ENCODE peak calls at places on chromosomes 12 and 14, in seven cellular contexts. F is Panc1, U is GM12878, G is HCT116, J is SK-N-SH, K is K562, O is H1. X is an unnamed sample.

GRCh38 chr12:19953734-19954133 is 414.6 kb upstream of the PDE3A start:
- DNase-seq in O (no peak), J (no peak), K (no peak), F (no peak), U (no peak), G (no peak), X (no peak)

GRCh38 chr14:34874386-34875030 is 652 bp downstream of the BAZ1A start:
- DNase-seq in O (no peak), U (no peak), G (no peak), K (peak; percentile 46), F (no peak), J (peak; percentile 86), X (peak; percentile 65)

GRCh38 chr12:101207086-101207780 is 2.8 kb downstream of the SLC5A8 start:
- DNase-seq in G (no peak), K (no peak), J (no peak), F (no peak), U (no peak), O (no peak), X (no peak)

GRCh38 chr12:23043647-23044046 is 418.7 kb downstream of the ETNK1 start:
- DNase-seq in U (no peak), G (no peak), K (no peak), F (no peak), O (no peak), J (no peak), X (no peak)

GRCh38 chr12:132078190-132078589 is 65.9 kb downstream of the DDX51 start:
- DNase-seq in J (no peak), F (no peak), O (no peak), K (no peak), U (no peak), G (no peak), X (no peak)

GRCh38 chr12:22683131-22683530 is 58.2 kb downstream of the ETNK1 start:
- DNase-seq in G (no peak), J (no peak), U (no peak), O (no peak), F (no peak), K (no peak), X (peak; percentile 19)

GRCh38 chr14:65238456-65238855 is 136.1 kb upstream of the MAX start:
- DNase-seq in K (no peak), J (no peak), F (no peak), U (no peak), O (no peak), G (no peak), X (peak; percentile 85)

GRCh38 chr12:15910864-15911696 is at the start of gene DERA:
- DNase-seq in K (peak; percentile 65), U (no peak), O (peak; percentile 38), G (peak; percentile 28), F (no peak), J (peak; percentile 91), X (peak; percentile 52)

GRCh38 chr14:39212034-39212433 is 21.7 kb upstream of the MIA2 start:
- DNase-seq in J (no peak), F (no peak), U (no peak), K (no peak), G (no peak), O (no peak), X (no peak)

GRCh38 chr12:58923781-58924180 is 3.5 kb upstream of the LRIG3 start:
- DNase-seq in U (no peak), J (no peak), K (no peak), F (no peak), O (no peak), G (no peak), X (no peak)

GRCh38 chr12:64098709-64099354 is 123.3 kb downstream of the KICS2 start:
- DNase-seq in K (no peak), F (no peak), U (no peak), G (no peak), O (no peak), J (no peak), X (no peak)

GRCh38 chr12:110726018-110726417 is 16.7 kb downstream of the PPP1CC start:
- DNase-seq in O (no peak), F (no peak), K (no peak), U (no peak), G (no peak), J (no peak), X (no peak)

GRCh38 chr14:54568821-54569591 is 2.1 kb downstream of the SAMD4A start:
- DNase-seq in F (no peak), K (peak; percentile 23), O (no peak), U (no peak), J (no peak), G (no peak), X (peak; percentile 31)

GRCh38 chr12:9335867-9336266 is 127.7 kb upstream of the PZP start:
- DNase-seq in K (no peak), G (no peak), F (no peak), U (no peak), O (no peak), J (no peak), X (no peak)

GRCh38 chr12:79690156-79690605 is 583 bp downstream of the PAWR start:
- DNase-seq in K (no peak), J (peak; percentile 49), G (no peak), F (no peak), O (no peak), U (no peak), X (peak; percentile 14)

GRCh38 chr12:79689041-79689476 is 1.7 kb downstream of the PAWR start:
- DNase-seq in G (no peak), J (no peak), O (no peak), U (no peak), K (no peak), F (no peak), X (peak; percentile 28)

GRCh38 chr12:79690606-79691298 is at the start of gene PAWR:
- DNase-seq in O (peak; percentile 63), F (no peak), U (no peak), J (peak; percentile 67), K (no peak), G (peak; percentile 70), X (peak; percentile 71)

GRCh38 chr12:79688376-79689040 is 2.3 kb downstream of the PAWR start:
- DNase-seq in K (no peak), U (no peak), J (no peak), O (no peak), G (no peak), F (no peak), X (no peak)

GRCh38 chr12:79689477-79690155 is 1.1 kb downstream of the PAWR start:
- DNase-seq in F (no peak), O (no peak), G (no peak), K (no peak), U (no peak), J (peak; percentile 52), X (peak; percentile 27)
- TF ChIP-seq SIN3A in F (no peak), O (no peak), G (no peak), K (no peak), U (peak; percentile 50), J (no peak), X (peak; percentile 19)

GRCh38 chr14:102215071-102215470 is 75.4 kb downstream of the WDR20 start:
- DNase-seq in G (no peak), K (no peak), J (no peak), O (no peak), F (no peak), U (no peak), X (no peak)
- TF ChIP-seq SIN3A in G (no peak), K (no peak), J (no peak), O (no peak), F (no peak), U (no peak), X (no peak)

GRCh38 chr12:122909442-122910288 is 13.7 kb upstream of the VPS37B start:
- DNase-seq in O (no peak), G (no peak), F (no peak), J (peak; percentile 69), U (no peak), K (no peak), X (no peak)
- TF ChIP-seq SIN3A in O (no peak), G (no peak), F (no peak), J (no peak), U (no peak), K (no peak), X (no peak)

GRCh38 chr14:102499401-102500189 is 10.0 kb downstream of the ANKRD9 start:
- DNase-seq in K (no peak), J (no peak), F (no peak), U (no peak), G (no peak), O (no peak), X (no peak)

GRCh38 chr14:102498678-102499265 is 10.8 kb downstream of the ANKRD9 start:
- DNase-seq in G (no peak), O (no peak), F (no peak), U (no peak), J (no peak), K (no peak), X (no peak)

GRCh38 chr14:102496955-102497744 is 12.4 kb downstream of the ANKRD9 start:
- DNase-seq in J (no peak), U (no peak), G (no peak), F (no peak), K (peak; percentile 58), O (no peak), X (no peak)

GRCh38 chr14:102496331-102496691 is 13.3 kb downstream of the ANKRD9 start:
- DNase-seq in U (no peak), F (no peak), J (no peak), K (no peak), O (no peak), G (no peak), X (no peak)

DNA sequence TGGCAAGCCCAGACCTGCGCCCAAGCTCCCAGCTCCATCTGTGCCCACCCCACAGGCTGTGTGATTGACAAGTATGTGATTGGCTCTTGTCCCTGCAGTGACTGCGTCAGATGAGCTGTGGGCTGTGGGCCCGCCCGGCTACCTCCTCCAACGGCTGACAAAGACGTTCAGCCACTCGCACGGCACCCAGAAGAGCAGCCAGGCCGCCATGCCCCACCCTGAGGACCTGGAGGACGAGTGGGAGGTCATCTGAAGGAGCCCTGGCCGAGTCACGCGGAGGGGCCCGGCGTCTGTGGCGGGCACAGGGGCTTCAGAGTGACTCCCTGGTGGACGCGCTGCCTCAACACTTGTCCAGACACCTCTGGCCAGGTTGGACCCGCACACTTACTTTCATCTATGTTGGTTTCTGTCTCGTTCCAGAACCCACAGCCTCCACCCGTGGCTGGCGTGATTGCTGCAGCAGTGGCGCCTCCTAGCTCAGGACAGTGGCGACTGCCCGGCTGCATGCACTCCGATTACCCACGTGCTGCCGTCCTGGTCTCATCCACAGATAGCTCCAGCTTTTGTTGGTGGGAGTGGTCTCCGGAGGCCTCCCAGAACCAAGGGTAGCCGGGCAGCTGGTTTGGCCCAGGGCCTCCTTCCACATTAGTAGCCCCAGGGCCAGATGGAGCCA is 11.4 kb downstream of the ANKRD9 start:
- DNase-seq in J (peak; percentile 59), U (no peak), F (no peak), O (no peak), K (peak; percentile 26), G (no peak), X (no peak)
- TF ChIP-seq SIN3A in J (no peak), U (no peak), F (no peak), O (no peak), K (no peak), G (no peak), X (no peak)

GRCh38 chr12:125070117-125070516 is 4.9 kb downstream of the AACS start:
- DNase-seq in F (no peak), O (no peak), U (no peak), K (no peak), G (no peak), J (peak; percentile 52), X (peak; percentile 23)
- TF ChIP-seq SIN3A in F (no peak), O (no peak), U (no peak), K (no peak), G (no peak), J (no peak), X (no peak)